ENCODE peak calls at places on chromosomes 11 and 22, in eight cellular contexts. Z, U, E, A, I, Y, K and F are unnamed samples.

GRCh38 chr11:86740628-86741488 is 59.5 kb upstream of the PRSS23 start:
- DNase-seq in Z (peak), U (no peak), I (peak), Y (no peak), E (no peak), K (no peak), A (no peak), F (no peak)

GRCh38 chr22:36442506-36443197 is 38.8 kb downstream of the TXN2 start:
- DNase-seq in Y (no peak), Z (no peak), E (no peak), I (no peak), U (no peak), A (no peak), K (no peak), F (no peak)

GRCh38 chr22:46801331-46801811 is 38.9 kb downstream of the TBC1D22A start:
- DNase-seq in Z (no peak), A (no peak), U (no peak), K (no peak), Y (no peak), E (no peak), I (no peak), F (no peak)

GRCh38 chr11:1358286-1358685 is 31.4 kb upstream of the BRSK2 start:
- DNase-seq in E (no peak), A (no peak), Y (no peak), Z (peak), I (no peak), K (no peak), U (no peak), F (no peak)

GRCh38 chr22:38824587-38824986 is 19.2 kb downstream of the NPTXR start:
- DNase-seq in Y (no peak), A (peak), E (no peak), Z (peak), I (peak), K (peak), U (no peak), F (peak)

GRCh38 chr22:23696326-23696851 is 5.6 kb downstream of the RGL4 start:
- DNase-seq in Y (peak), Z (no peak), K (peak), E (no peak), U (peak), A (peak), I (no peak), F (no peak)

GRCh38 chr11:108973402-108974119 is 308.7 kb downstream of the DDX10 start:
- DNase-seq in U (no peak), K (no peak), Y (no peak), Z (no peak), A (no peak), E (no peak), I (peak), F (no peak)

GRCh38 chr22:32545801-32546200 is 71.2 kb downstream of the FBXO7 start:
- DNase-seq in Z (no peak), A (no peak), Y (no peak), K (no peak), E (no peak), U (no peak), I (no peak), F (no peak)

GRCh38 chr22:50010676-50011446 is 1.7 kb downstream of the IL17REL start:
- DNase-seq in A (peak), U (peak), E (no peak), I (no peak), Y (peak), Z (peak), K (no peak), F (no peak)